ENCODE peak calls at places on chromosomes 6 and 20, in nine cellular contexts. One of them, this sample, is unnamed.

GRCh38 chr6:48101277-48101676 is 9.7 kb downstream of the PTCHD4 start:
- DNase-seq in progenitor cell of endocrine pancreas: no peak
- DNase-seq in AG09319: no peak
- DNase-seq in HS-5: no peak
- DNase-seq in astrocyte of the spinal cord: peak; percentile 22
- DNase-seq in kidney tubule cell: peak; percentile 38
- DNase-seq in MG63: no peak
- DNase-seq in SJSA1: no peak
- DNase-seq in stimulated activated CD4-positive, alpha-beta T cell treated with anti-CD3 and anti-CD28 coated beads, Interleukin-2, amount 100 ng/mL, for 4 hours: no peak
- DNase-seq in this sample: no peak

GRCh38 chr6:13924146-13924948 is 405 bp upstream of the RNF182 start:
- DNase-seq in SJSA1: peak; percentile 51
- DNase-seq in HS-5: peak; percentile 19
- DNase-seq in progenitor cell of endocrine pancreas: peak; percentile 55
- DNase-seq in MG63: peak; percentile 58
- DNase-seq in stimulated activated CD4-positive, alpha-beta T cell treated with anti-CD3 and anti-CD28 coated beads, Interleukin-2, amount 100 ng/mL, for 4 hours: no peak
- DNase-seq in kidney tubule cell: peak; percentile 69
- DNase-seq in astrocyte of the spinal cord: peak; percentile 68
- DNase-seq in AG09319: no peak
- DNase-seq in this sample: peak; percentile 46

GRCh38 chr6:161740486-161740885 is 466.6 kb upstream of the AGPAT4 start:
- DNase-seq in HS-5: no peak
- DNase-seq in stimulated activated CD4-positive, alpha-beta T cell treated with anti-CD3 and anti-CD28 coated beads, Interleukin-2, amount 100 ng/mL, for 4 hours: no peak
- DNase-seq in AG09319: no peak
- DNase-seq in MG63: no peak
- DNase-seq in SJSA1: no peak
- DNase-seq in astrocyte of the spinal cord: no peak
- DNase-seq in kidney tubule cell: no peak
- DNase-seq in progenitor cell of endocrine pancreas: no peak
- DNase-seq in this sample: no peak

GRCh38 chr6:164911873-164912580 is 397.4 kb downstream of the C6orf118 start:
- DNase-seq in kidney tubule cell: no peak
- DNase-seq in MG63: peak; percentile 2
- DNase-seq in stimulated activated CD4-positive, alpha-beta T cell treated with anti-CD3 and anti-CD28 coated beads, Interleukin-2, amount 100 ng/mL, for 4 hours: no peak
- DNase-seq in HS-5: no peak
- DNase-seq in AG09319: no peak
- DNase-seq in SJSA1: no peak
- DNase-seq in astrocyte of the spinal cord: no peak
- DNase-seq in progenitor cell of endocrine pancreas: no peak
- DNase-seq in this sample: no peak

GRCh38 chr20:24983896-24984295 is 8.7 kb downstream of the APMAP start:
- DNase-seq in astrocyte of the spinal cord: no peak
- DNase-seq in kidney tubule cell: no peak
- DNase-seq in AG09319: no peak
- DNase-seq in HS-5: no peak
- DNase-seq in stimulated activated CD4-positive, alpha-beta T cell treated with anti-CD3 and anti-CD28 coated beads, Interleukin-2, amount 100 ng/mL, for 4 hours: no peak
- DNase-seq in progenitor cell of endocrine pancreas: no peak
- DNase-seq in MG63: no peak
- DNase-seq in SJSA1: peak; percentile 17
- DNase-seq in this sample: no peak

GRCh38 chr20:55880361-55880760 is 125.0 kb downstream of the CBLN4 start:
- DNase-seq in SJSA1: no peak
- DNase-seq in MG63: no peak
- DNase-seq in astrocyte of the spinal cord: no peak
- DNase-seq in HS-5: no peak
- DNase-seq in kidney tubule cell: no peak
- DNase-seq in progenitor cell of endocrine pancreas: no peak
- DNase-seq in AG09319: no peak
- DNase-seq in stimulated activated CD4-positive, alpha-beta T cell treated with anti-CD3 and anti-CD28 coated beads, Interleukin-2, amount 100 ng/mL, for 4 hours: no peak
- DNase-seq in this sample: peak; percentile 25

GRCh38 chr6:89122625-89123024 is 4.8 kb upstream of the SRSF12 start:
- DNase-seq in kidney tubule cell: peak; percentile 50
- DNase-seq in AG09319: no peak
- DNase-seq in MG63: no peak
- DNase-seq in progenitor cell of endocrine pancreas: no peak
- DNase-seq in stimulated activated CD4-positive, alpha-beta T cell treated with anti-CD3 and anti-CD28 coated beads, Interleukin-2, amount 100 ng/mL, for 4 hours: no peak
- DNase-seq in HS-5: no peak
- DNase-seq in astrocyte of the spinal cord: peak; percentile 44
- DNase-seq in SJSA1: no peak
- DNase-seq in this sample: peak; percentile 26

GRCh38 chr6:105042648-105043047 is 85.7 kb downstream of the LIN28B start:
- DNase-seq in progenitor cell of endocrine pancreas: no peak
- DNase-seq in SJSA1: no peak
- DNase-seq in kidney tubule cell: no peak
- DNase-seq in MG63: no peak
- DNase-seq in stimulated activated CD4-positive, alpha-beta T cell treated with anti-CD3 and anti-CD28 coated beads, Interleukin-2, amount 100 ng/mL, for 4 hours: no peak
- DNase-seq in astrocyte of the spinal cord: no peak
- DNase-seq in HS-5: no peak
- DNase-seq in AG09319: no peak
- DNase-seq in this sample: no peak

GRCh38 chr20:19921349-19921793 is 95.8 kb upstream of the NAA20 start:
- DNase-seq in AG09319: no peak
- DNase-seq in stimulated activated CD4-positive, alpha-beta T cell treated with anti-CD3 and anti-CD28 coated beads, Interleukin-2, amount 100 ng/mL, for 4 hours: no peak
- DNase-seq in HS-5: no peak
- DNase-seq in progenitor cell of endocrine pancreas: no peak
- DNase-seq in astrocyte of the spinal cord: no peak
- DNase-seq in SJSA1: no peak
- DNase-seq in MG63: no peak
- DNase-seq in kidney tubule cell: no peak
- DNase-seq in this sample: no peak

GRCh38 chr6:105991561-105992314 is 94.4 kb upstream of the PRDM1 start:
- DNase-seq in SJSA1: no peak
- DNase-seq in stimulated activated CD4-positive, alpha-beta T cell treated with anti-CD3 and anti-CD28 coated beads, Interleukin-2, amount 100 ng/mL, for 4 hours: no peak
- DNase-seq in progenitor cell of endocrine pancreas: no peak
- DNase-seq in kidney tubule cell: peak; percentile 23
- DNase-seq in AG09319: no peak
- DNase-seq in HS-5: no peak
- DNase-seq in MG63: no peak
- DNase-seq in astrocyte of the spinal cord: no peak
- DNase-seq in this sample: peak; percentile 60

GRCh38 chr6:90168693-90169131 is 127.9 kb downstream of the BACH2 start:
- DNase-seq in HS-5: peak; percentile 40
- DNase-seq in stimulated activated CD4-positive, alpha-beta T cell treated with anti-CD3 and anti-CD28 coated beads, Interleukin-2, amount 100 ng/mL, for 4 hours: no peak
- DNase-seq in AG09319: no peak
- DNase-seq in astrocyte of the spinal cord: peak; percentile 47
- DNase-seq in kidney tubule cell: peak; percentile 71
- DNase-seq in progenitor cell of endocrine pancreas: no peak
- DNase-seq in SJSA1: no peak
- DNase-seq in MG63: no peak
- DNase-seq in this sample: no peak

GRCh38 chr20:46853926-46854325 is 40.7 kb upstream of the EYA2 start:
- DNase-seq in AG09319: no peak
- DNase-seq in astrocyte of the spinal cord: no peak
- DNase-seq in progenitor cell of endocrine pancreas: no peak
- DNase-seq in MG63: no peak
- DNase-seq in SJSA1: no peak
- DNase-seq in HS-5: no peak
- DNase-seq in stimulated activated CD4-positive, alpha-beta T cell treated with anti-CD3 and anti-CD28 coated beads, Interleukin-2, amount 100 ng/mL, for 4 hours: no peak
- DNase-seq in kidney tubule cell: no peak
- DNase-seq in this sample: peak; percentile 55

GRCh38 chr20:39607124-39607523 is 645.0 kb downstream of the DHX35 start:
- DNase-seq in progenitor cell of endocrine pancreas: no peak
- DNase-seq in SJSA1: no peak
- DNase-seq in astrocyte of the spinal cord: peak; percentile 83
- DNase-seq in AG09319: no peak
- DNase-seq in MG63: peak; percentile 22
- DNase-seq in stimulated activated CD4-positive, alpha-beta T cell treated with anti-CD3 and anti-CD28 coated beads, Interleukin-2, amount 100 ng/mL, for 4 hours: no peak
- DNase-seq in HS-5: peak; percentile 6
- DNase-seq in kidney tubule cell: peak; percentile 73
- DNase-seq in this sample: no peak

GRCh38 chr6:150453357-150453756 is 84.5 kb downstream of the IYD start:
- DNase-seq in HS-5: no peak
- DNase-seq in stimulated activated CD4-positive, alpha-beta T cell treated with anti-CD3 and anti-CD28 coated beads, Interleukin-2, amount 100 ng/mL, for 4 hours: no peak
- DNase-seq in kidney tubule cell: no peak
- DNase-seq in AG09319: no peak
- DNase-seq in MG63: no peak
- DNase-seq in astrocyte of the spinal cord: no peak
- DNase-seq in SJSA1: no peak
- DNase-seq in progenitor cell of endocrine pancreas: no peak
- DNase-seq in this sample: no peak

GRCh38 chr6:15444881-15445280 is 199.0 kb downstream of the JARID2 start:
- DNase-seq in stimulated activated CD4-positive, alpha-beta T cell treated with anti-CD3 and anti-CD28 coated beads, Interleukin-2, amount 100 ng/mL, for 4 hours: no peak
- DNase-seq in progenitor cell of endocrine pancreas: no peak
- DNase-seq in AG09319: no peak
- DNase-seq in MG63: no peak
- DNase-seq in HS-5: no peak
- DNase-seq in SJSA1: no peak
- DNase-seq in kidney tubule cell: peak; percentile 35
- DNase-seq in astrocyte of the spinal cord: no peak
- DNase-seq in this sample: no peak

GRCh38 chr20:20237093-20237959 is 130.6 kb upstream of the INSM1 start:
- DNase-seq in kidney tubule cell: peak; percentile 50
- DNase-seq in stimulated activated CD4-positive, alpha-beta T cell treated with anti-CD3 and anti-CD28 coated beads, Interleukin-2, amount 100 ng/mL, for 4 hours: no peak
- DNase-seq in astrocyte of the spinal cord: no peak
- DNase-seq in SJSA1: no peak
- DNase-seq in MG63: peak; percentile 4
- DNase-seq in progenitor cell of endocrine pancreas: peak; percentile 26
- DNase-seq in AG09319: no peak
- DNase-seq in HS-5: no peak
- DNase-seq in this sample: peak; percentile 62

GRCh38 chr6:140050232-140050995 is 676.0 kb upstream of the CITED2 start:
- DNase-seq in stimulated activated CD4-positive, alpha-beta T cell treated with anti-CD3 and anti-CD28 coated beads, Interleukin-2, amount 100 ng/mL, for 4 hours: no peak
- DNase-seq in astrocyte of the spinal cord: peak; percentile 64
- DNase-seq in kidney tubule cell: peak; percentile 59
- DNase-seq in HS-5: no peak
- DNase-seq in SJSA1: no peak
- DNase-seq in progenitor cell of endocrine pancreas: no peak
- DNase-seq in AG09319: no peak
- DNase-seq in MG63: no peak
- DNase-seq in this sample: no peak

GRCh38 chr6:133407320-133408100 is 166.4 kb downstream of the EYA4 start:
- DNase-seq in MG63: no peak
- DNase-seq in progenitor cell of endocrine pancreas: no peak
- DNase-seq in AG09319: no peak
- DNase-seq in kidney tubule cell: no peak
- DNase-seq in SJSA1: no peak
- DNase-seq in HS-5: no peak
- DNase-seq in astrocyte of the spinal cord: no peak
- DNase-seq in stimulated activated CD4-positive, alpha-beta T cell treated with anti-CD3 and anti-CD28 coated beads, Interleukin-2, amount 100 ng/mL, for 4 hours: no peak
- DNase-seq in this sample: no peak

GRCh38 chr6:40714576-40715500 is 127.7 kb upstream of the LRFN2 start:
- DNase-seq in HS-5: no peak
- DNase-seq in MG63: no peak
- DNase-seq in kidney tubule cell: no peak
- DNase-seq in AG09319: no peak
- DNase-seq in SJSA1: no peak
- DNase-seq in astrocyte of the spinal cord: no peak
- DNase-seq in progenitor cell of endocrine pancreas: no peak
- DNase-seq in stimulated activated CD4-positive, alpha-beta T cell treated with anti-CD3 and anti-CD28 coated beads, Interleukin-2, amount 100 ng/mL, for 4 hours: no peak
- DNase-seq in this sample: peak; percentile 46

GRCh38 chr6:128238248-128238647 is 282.2 kb downstream of the PTPRK start:
- DNase-seq in kidney tubule cell: no peak
- DNase-seq in progenitor cell of endocrine pancreas: no peak
- DNase-seq in MG63: no peak
- DNase-seq in stimulated activated CD4-positive, alpha-beta T cell treated with anti-CD3 and anti-CD28 coated beads, Interleukin-2, amount 100 ng/mL, for 4 hours: no peak
- DNase-seq in astrocyte of the spinal cord: no peak
- DNase-seq in SJSA1: no peak
- DNase-seq in HS-5: no peak
- DNase-seq in AG09319: no peak
- DNase-seq in this sample: no peak

GRCh38 chr6:408599-409102 is 17.1 kb downstream of the IRF4 start:
- DNase-seq in MG63: peak; percentile 52
- DNase-seq in kidney tubule cell: peak; percentile 56
- DNase-seq in astrocyte of the spinal cord: peak; percentile 37
- DNase-seq in SJSA1: peak; percentile 67
- DNase-seq in progenitor cell of endocrine pancreas: no peak
- DNase-seq in HS-5: no peak
- DNase-seq in stimulated activated CD4-positive, alpha-beta T cell treated with anti-CD3 and anti-CD28 coated beads, Interleukin-2, amount 100 ng/mL, for 4 hours: no peak
- DNase-seq in AG09319: no peak
- DNase-seq in this sample: no peak

GRCh38 chr6:11538049-11538798 is 675 bp downstream of the TMEM170B start:
- DNase-seq in kidney tubule cell: peak; percentile 3
- DNase-seq in MG63: peak; percentile 39
- DNase-seq in HS-5: no peak
- DNase-seq in astrocyte of the spinal cord: peak; percentile 5
- DNase-seq in stimulated activated CD4-positive, alpha-beta T cell treated with anti-CD3 and anti-CD28 coated beads, Interleukin-2, amount 100 ng/mL, for 4 hours: peak; percentile 13
- DNase-seq in SJSA1: no peak
- DNase-seq in progenitor cell of endocrine pancreas: peak; percentile 25
- DNase-seq in AG09319: no peak
- DNase-seq in this sample: peak; percentile 69

GRCh38 chr6:26360451-26361416 is 4.3 kb upstream of the BTN3A2 start:
- DNase-seq in progenitor cell of endocrine pancreas: no peak
- DNase-seq in kidney tubule cell: no peak
- DNase-seq in AG09319: no peak
- DNase-seq in stimulated activated CD4-positive, alpha-beta T cell treated with anti-CD3 and anti-CD28 coated beads, Interleukin-2, amount 100 ng/mL, for 4 hours: no peak
- DNase-seq in HS-5: no peak
- DNase-seq in SJSA1: no peak
- DNase-seq in MG63: no peak
- DNase-seq in astrocyte of the spinal cord: no peak
- DNase-seq in this sample: no peak

GRCh38 chr6:130945401-130945919 is 117.6 kb downstream of the EPB41L2 start:
- DNase-seq in astrocyte of the spinal cord: peak; percentile 55
- DNase-seq in MG63: no peak
- DNase-seq in progenitor cell of endocrine pancreas: no peak
- DNase-seq in kidney tubule cell: no peak
- DNase-seq in stimulated activated CD4-positive, alpha-beta T cell treated with anti-CD3 and anti-CD28 coated beads, Interleukin-2, amount 100 ng/mL, for 4 hours: no peak
- DNase-seq in SJSA1: no peak
- DNase-seq in HS-5: no peak
- DNase-seq in AG09319: no peak
- DNase-seq in this sample: no peak

GRCh38 chr6:163438940-163439335 is 24.4 kb downstream of the QKI start:
- DNase-seq in progenitor cell of endocrine pancreas: no peak
- DNase-seq in HS-5: no peak
- DNase-seq in MG63: peak; percentile 12
- DNase-seq in astrocyte of the spinal cord: no peak
- DNase-seq in AG09319: no peak
- DNase-seq in stimulated activated CD4-positive, alpha-beta T cell treated with anti-CD3 and anti-CD28 coated beads, Interleukin-2, amount 100 ng/mL, for 4 hours: peak; percentile 19
- DNase-seq in SJSA1: no peak
- DNase-seq in kidney tubule cell: peak; percentile 57
- DNase-seq in this sample: peak; percentile 52

GRCh38 chr6:95431637-95432228 is 145.6 kb upstream of the MANEA start:
- DNase-seq in MG63: peak; percentile 5
- DNase-seq in SJSA1: no peak
- DNase-seq in AG09319: no peak
- DNase-seq in HS-5: peak; percentile 9
- DNase-seq in progenitor cell of endocrine pancreas: peak; percentile 27
- DNase-seq in kidney tubule cell: peak; percentile 44
- DNase-seq in stimulated activated CD4-positive, alpha-beta T cell treated with anti-CD3 and anti-CD28 coated beads, Interleukin-2, amount 100 ng/mL, for 4 hours: no peak
- DNase-seq in astrocyte of the spinal cord: peak; percentile 53
- DNase-seq in this sample: peak; percentile 70

GRCh38 chr6:3439961-3440360 is 16.9 kb downstream of the SLC22A23 start:
- DNase-seq in progenitor cell of endocrine pancreas: no peak
- DNase-seq in kidney tubule cell: no peak
- DNase-seq in stimulated activated CD4-positive, alpha-beta T cell treated with anti-CD3 and anti-CD28 coated beads, Interleukin-2, amount 100 ng/mL, for 4 hours: no peak
- DNase-seq in MG63: no peak
- DNase-seq in SJSA1: no peak
- DNase-seq in AG09319: no peak
- DNase-seq in HS-5: no peak
- DNase-seq in astrocyte of the spinal cord: no peak
- DNase-seq in this sample: no peak

GRCh38 chr6:154878866-154879491 is 116.1 kb upstream of the TIAM2 start:
- DNase-seq in SJSA1: no peak
- DNase-seq in MG63: peak; percentile 38
- DNase-seq in kidney tubule cell: no peak
- DNase-seq in astrocyte of the spinal cord: peak; percentile 10
- DNase-seq in AG09319: no peak
- DNase-seq in stimulated activated CD4-positive, alpha-beta T cell treated with anti-CD3 and anti-CD28 coated beads, Interleukin-2, amount 100 ng/mL, for 4 hours: no peak
- DNase-seq in progenitor cell of endocrine pancreas: no peak
- DNase-seq in HS-5: no peak
- DNase-seq in this sample: no peak

GRCh38 chr6:137291441-137291840 is 72.3 kb upstream of the IFNGR1 start:
- DNase-seq in kidney tubule cell: no peak
- DNase-seq in SJSA1: no peak
- DNase-seq in stimulated activated CD4-positive, alpha-beta T cell treated with anti-CD3 and anti-CD28 coated beads, Interleukin-2, amount 100 ng/mL, for 4 hours: no peak
- DNase-seq in progenitor cell of endocrine pancreas: no peak
- DNase-seq in HS-5: no peak
- DNase-seq in AG09319: no peak
- DNase-seq in astrocyte of the spinal cord: peak; percentile 47
- DNase-seq in MG63: no peak
- DNase-seq in this sample: no peak

GRCh38 chr6:16472349-16473069 is 234.1 kb downstream of the GMPR start:
- DNase-seq in MG63: no peak
- DNase-seq in astrocyte of the spinal cord: peak; percentile 56
- DNase-seq in AG09319: peak; percentile 11
- DNase-seq in stimulated activated CD4-positive, alpha-beta T cell treated with anti-CD3 and anti-CD28 coated beads, Interleukin-2, amount 100 ng/mL, for 4 hours: no peak
- DNase-seq in SJSA1: peak; percentile 52
- DNase-seq in HS-5: no peak
- DNase-seq in progenitor cell of endocrine pancreas: no peak
- DNase-seq in kidney tubule cell: no peak
- DNase-seq in this sample: no peak

GRCh38 chr6:30931959-30932645 is at the start of gene SFTA2:
- DNase-seq in kidney tubule cell: peak; percentile 86
- DNase-seq in stimulated activated CD4-positive, alpha-beta T cell treated with anti-CD3 and anti-CD28 coated beads, Interleukin-2, amount 100 ng/mL, for 4 hours: no peak
- DNase-seq in HS-5: no peak
- DNase-seq in progenitor cell of endocrine pancreas: no peak
- DNase-seq in AG09319: no peak
- DNase-seq in MG63: no peak
- DNase-seq in SJSA1: no peak
- DNase-seq in astrocyte of the spinal cord: no peak
- DNase-seq in this sample: no peak

This sample was measured in mucosa of descending colon.